ENCODE peak calls at places on chromosomes 6 and 20, in four cellular contexts. F is pancreas, B is endothelial cell, Z is brain microvascular endothelial cell. T is an unnamed sample.

GRCh38 chr6:12169377-12169776 is 120.8 kb upstream of the EDN1 start:
- DNase-seq in Z (no peak), F (no peak), B (no peak), T (no peak)

GRCh38 chr20:53688085-53688484 is 94.4 kb upstream of the ZNF217 start:
- DNase-seq in Z (no peak), F (no peak), B (no peak), T (no peak)

GRCh38 chr6:4460595-4461475 is 315.4 kb upstream of the CDYL start:
- DNase-seq in F (no peak), Z (no peak), B (no peak), T (no peak)

GRCh38 chr6:24332306-24332705 is 25.6 kb downstream of the DCDC2 start:
- DNase-seq in B (no peak), F (no peak), Z (peak), T (peak)

GRCh38 chr6:110938176-110938575 is 20.3 kb upstream of the GTF3C6 start:
- DNase-seq in Z (no peak), B (no peak), F (no peak), T (no peak)

GRCh38 chr6:7887278-7887991 is 23.2 kb downstream of the TXNDC5 start:
- DNase-seq in B (no peak), Z (no peak), F (no peak), T (no peak)

GRCh38 chr6:52729594-52729993 is 33.7 kb downstream of the GSTA2 start:
- DNase-seq in Z (no peak), B (no peak), F (no peak), T (no peak)

GRCh38 chr6:17630511-17631073 is 30.5 kb downstream of the FAM8A1 start:
- DNase-seq in B (no peak), F (no peak), Z (peak), T (peak)

GRCh38 chr20:51639206-51639832 is 96.8 kb upstream of the NFATC2 start:
- DNase-seq in F (peak), Z (peak), B (peak), T (peak)

GRCh38 chr20:22466447-22467171 is 117.8 kb downstream of the FOXA2 start:
- DNase-seq in B (no peak), Z (no peak), F (no peak), T (no peak)

GRCh38 chr20:15734054-15734453 is 839.2 kb downstream of the KIF16B start:
- DNase-seq in F (no peak), Z (no peak), B (no peak), T (no peak)

GRCh38 chr6:152087701-152088100 is 280.2 kb downstream of the ESR1 start:
- DNase-seq in B (no peak), F (no peak), Z (no peak), T (no peak)

GRCh38 chr20:34525709-34526416 is 9.6 kb downstream of the DYNLRB1 start:
- DNase-seq in F (peak), Z (peak), B (no peak), T (peak)

GRCh38 chr20:45905505-45906079 is 6.4 kb downstream of the PLTP start:
- DNase-seq in F (no peak), B (no peak), Z (peak), T (no peak)

GRCh38 chr6:90080876-90081464 is 186.7 kb downstream of the GJA10 start:
- DNase-seq in Z (no peak), B (no peak), F (no peak), T (no peak)

T was measured in Caco-2.